ENCODE peak calls at places on chromosomes 13 and 19, in nine cellular contexts. Q is lung, Z is PC-3, P is Karpas-422, V is stomach, R is esophagus squamous epithelium, K is colonic mucosa, F is HAP-1, I is spleen. E is an unnamed sample. For H3K4me1, the result is how much of the 10 kb centered on the place peaks cover.

GRCh38 chr13:45207319-45207718 is 6.5 kb upstream of the KCTD4 start:
- DNase-seq in I (no peak), Q (no peak), K (no peak), Z (no peak), R (no peak), P (no peak), V (no peak), F (no peak), E (no peak)

GRCh38 chr19:39351537-39352037 is 9.4 kb downstream of the SAMD4B start:
- DNase-seq in K (no peak), F (no peak), Z (no peak), V (no peak), Q (no peak), I (no peak), R (no peak), P (peak), E (no peak)

GRCh38 chr13:28533441-28534166 is 38.7 kb upstream of the FLT1 start:
- DNase-seq in Q (no peak), F (no peak), R (no peak), K (no peak), V (no peak), I (no peak), Z (no peak), P (no peak), E (no peak)

GRCh38 chr19:4583961-4584669 is 24.6 kb upstream of the SEMA6B start:
- DNase-seq in K (peak), Z (peak), R (no peak), V (no peak), I (peak), F (no peak), Q (no peak), P (no peak), E (no peak)

GRCh38 chr13:66665991-66666390 is 564.1 kb downstream of the PCDH9 start:
- DNase-seq in R (no peak), Z (peak), Q (no peak), P (no peak), V (no peak), K (no peak), F (no peak), I (no peak), E (no peak)

GRCh38 chr13:31310781-31311180 is 111.0 kb downstream of the B3GLCT start:
- DNase-seq in P (no peak), Q (no peak), Z (no peak), I (no peak), F (no peak), K (no peak), V (no peak), R (no peak), E (no peak)

GRCh38 chr13:91318886-91319285 is 28.6 kb upstream of the MIR17HG start:
- DNase-seq in P (no peak), K (no peak), V (no peak), R (no peak), Q (no peak), F (no peak), I (no peak), Z (no peak), E (no peak)

GRCh38 chr13:58953638-58954037 is 1210.1 kb downstream of the DIAPH3 start:
- DNase-seq in Z (no peak), R (no peak), F (no peak), Q (no peak), I (no peak), P (peak), V (no peak), K (no peak), E (no peak)

GRCh38 chr13:111210488-111210887 is 95.4 kb downstream of the ARHGEF7 start:
- DNase-seq in K (no peak), P (no peak), Q (peak), V (no peak), I (no peak), R (no peak), Z (peak), F (no peak), E (no peak)

GRCh38 chr19:29645911-29646310 is 19.4 kb upstream of the PLEKHF1 start:
- DNase-seq in F (no peak), Q (no peak), P (no peak), Z (peak), I (peak), K (no peak), R (no peak), V (peak), E (no peak)

GRCh38 chr13:18948012-18948663 is 233.5 kb downstream of the TUBA3C start:
- DNase-seq in Z (no peak), F (no peak), K (no peak), P (no peak), V (no peak), Q (no peak), I (peak), R (no peak), E (no peak)

GRCh38 chr19:33621811-33622504 is at the start of gene CHST8:
- DNase-seq in P (no peak), R (no peak), F (peak), Q (no peak), Z (no peak), V (peak), I (no peak), K (peak), E (no peak)

GRCh38 chr19:3336680-3337523 is 29.5 kb upstream of the NFIC start:
- DNase-seq in P (no peak), V (peak), Q (peak), Z (no peak), R (no peak), F (no peak), I (no peak), K (peak), E (no peak)

GRCh38 chr19:3343619-3344502 is 22.5 kb upstream of the NFIC start:
- DNase-seq in Z (peak), V (peak), F (peak), I (peak), K (peak), Q (peak), R (no peak), P (peak), E (no peak)

GRCh38 chr19:3338541-3339181 is 27.7 kb upstream of the NFIC start:
- DNase-seq in V (peak), K (peak), I (peak), Z (no peak), R (no peak), P (no peak), F (no peak), Q (peak), E (peak)

GRCh38 chr19:3342246-3342645 is 24.1 kb upstream of the NFIC start:
- DNase-seq in K (no peak), Z (no peak), R (no peak), F (no peak), I (no peak), V (no peak), P (no peak), Q (no peak), E (no peak)

GRCh38 chr19:3340340-3340739 is 26.0 kb upstream of the NFIC start:
- DNase-seq in V (no peak), I (no peak), Q (no peak), Z (no peak), F (no peak), R (no peak), P (no peak), K (no peak), E (no peak)
- H3K4me1 ChIP-seq in V (half or more), I (half or more), Q (under half), Z (under half), F (under half), R (half or more), P (under half), K (under half), E (under half)

GRCh38 chr13:40187836-40188591 is 478.4 kb downstream of the FOXO1 start:
- DNase-seq in K (no peak), F (no peak), V (no peak), Z (no peak), Q (no peak), I (peak), P (no peak), R (no peak), E (peak)
- H3K4me1 ChIP-seq in K (under half), F (under half), V (under half), Z (under half), Q (under half), I (half or more), P (under half), R (half or more), E (half or more)

DNA sequence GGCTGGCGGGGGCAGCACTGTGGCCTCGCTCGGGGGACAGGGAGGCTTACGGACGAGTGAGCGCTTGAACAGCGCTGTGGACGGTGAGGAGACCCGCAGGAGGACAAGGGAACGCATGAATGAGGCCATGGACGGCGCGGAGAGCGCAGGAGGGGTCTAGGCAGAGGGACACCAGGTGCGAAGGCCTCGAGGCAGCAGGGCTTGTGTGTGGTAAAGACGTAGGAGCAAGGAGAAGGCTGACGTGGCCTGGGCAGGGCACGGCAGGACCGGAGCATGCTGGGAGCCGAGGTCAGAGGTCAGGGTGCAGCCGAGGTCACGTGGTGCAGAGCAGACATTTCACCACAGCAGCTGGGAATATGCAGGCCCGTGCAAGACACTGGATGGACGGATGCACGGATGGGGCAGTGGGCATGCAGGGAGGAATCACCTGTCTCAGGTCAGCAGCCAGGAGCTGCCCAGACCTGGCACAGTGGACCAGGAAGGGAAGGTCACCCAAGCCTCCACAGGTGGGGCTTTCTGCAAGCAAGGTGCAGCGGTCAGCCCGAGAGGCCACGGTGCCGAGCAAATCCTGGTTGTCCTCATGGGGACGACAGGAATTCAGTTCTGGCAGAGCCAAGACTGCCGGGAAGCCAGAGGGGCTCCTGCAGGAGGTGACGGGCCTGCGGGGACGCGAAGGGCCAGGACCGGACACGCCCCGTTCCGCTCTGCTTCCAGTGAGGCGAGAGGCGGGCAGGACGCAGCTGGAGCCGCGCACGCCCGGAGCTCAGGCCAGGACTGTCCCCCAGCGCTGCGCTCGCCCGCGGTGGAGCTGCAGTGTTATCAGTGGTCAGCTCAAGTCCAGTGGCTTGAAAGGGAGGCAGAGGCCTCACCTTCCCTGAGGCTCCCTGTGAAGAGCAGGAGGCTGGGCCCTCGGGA is 72.2 kb downstream of the RASA3 start:
- DNase-seq in Q (no peak), K (no peak), V (no peak), I (no peak), Z (no peak), F (no peak), P (no peak), R (no peak), E (no peak)
- H3K4me1 ChIP-seq in Q (under half), K (under half), V (half or more), I (half or more), Z (under half), F (under half), P (under half), R (half or more), E (under half)

GRCh38 chr13:98479496-98480003 is 97.4 kb downstream of the STK24 start:
- DNase-seq in K (no peak), Q (no peak), V (no peak), R (no peak), Z (no peak), I (no peak), P (no peak), F (no peak), E (no peak)

GRCh38 chr13:98478134-98479129 is 98.5 kb downstream of the STK24 start:
- DNase-seq in F (no peak), P (no peak), Q (no peak), V (no peak), I (no peak), Z (peak), K (no peak), R (no peak), E (peak)

GRCh38 chr13:98481511-98481951 is 95.4 kb downstream of the STK24 start:
- DNase-seq in Q (no peak), F (no peak), I (no peak), R (no peak), Z (no peak), P (no peak), K (no peak), V (no peak), E (no peak)

GRCh38 chr13:98482476-98483444 is 94.1 kb downstream of the STK24 start:
- DNase-seq in K (peak), I (no peak), R (no peak), Z (no peak), P (no peak), V (peak), F (no peak), Q (peak), E (no peak)

DNA sequence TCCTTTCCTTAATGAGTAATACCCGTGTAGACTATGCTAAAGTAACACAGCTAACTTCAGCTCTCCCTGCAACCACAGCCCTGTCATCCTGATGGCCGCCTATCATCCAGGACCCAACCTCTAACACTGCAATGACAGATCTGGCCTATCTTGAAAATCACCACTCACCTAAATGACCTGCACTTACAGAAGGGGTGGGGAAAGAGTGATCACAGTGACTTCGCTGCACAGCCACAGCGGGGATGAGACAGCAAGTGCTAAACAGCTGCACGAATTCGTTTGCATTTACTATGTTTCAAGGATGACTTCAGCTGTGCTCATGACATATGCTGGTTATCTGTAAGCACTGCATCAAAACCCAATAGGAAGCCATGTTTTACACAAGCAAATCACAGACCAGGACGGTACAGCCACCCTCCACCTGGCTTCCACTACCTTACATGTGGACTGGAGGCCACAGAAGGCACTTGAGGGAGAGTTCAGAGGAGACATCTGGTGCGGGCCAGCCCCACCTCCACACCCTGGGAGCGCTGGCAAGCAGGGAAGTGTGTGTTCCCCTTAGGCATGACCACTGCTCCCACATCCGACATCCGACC is 95.9 kb downstream of the STK24 start:
- DNase-seq in I (no peak), P (no peak), F (no peak), K (no peak), Z (no peak), V (no peak), R (no peak), Q (no peak), E (no peak)
- H3K4me1 ChIP-seq in I (half or more), P (under half), F (under half), K (under half), Z (half or more), V (half or more), R (half or more), Q (under half), E (half or more)

DNA sequence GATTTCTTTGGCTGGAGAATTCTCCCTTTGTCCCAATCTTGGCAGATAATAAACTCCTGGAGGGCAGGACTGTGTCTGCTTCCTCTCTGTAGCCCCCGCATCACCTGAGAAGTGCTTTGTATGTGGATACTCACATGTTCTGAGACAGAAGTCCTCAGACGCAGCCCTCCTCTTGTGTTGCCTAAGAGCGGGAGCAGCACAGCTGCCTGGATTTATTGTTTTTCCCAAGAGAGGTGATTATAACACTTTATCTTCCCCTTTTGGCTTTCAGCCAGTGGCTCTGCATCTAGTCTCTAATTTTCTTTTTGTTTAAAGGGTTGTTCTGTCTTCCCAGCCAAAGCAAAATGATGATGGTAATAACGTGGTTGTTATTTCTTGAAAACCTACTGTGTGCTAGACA is 36.1 kb downstream of the OLFM4 start:
- DNase-seq in P (no peak), Q (no peak), I (no peak), F (no peak), V (no peak), K (no peak), R (no peak), Z (no peak), E (no peak)
- H3K4me1 ChIP-seq in P (under half), Q (under half), I (under half), F (under half), V (under half), K (under half), R (under half), Z (under half), E (under half)

GRCh38 chr13:39493966-39494365 is 109.0 kb downstream of the LHFPL6 start:
- DNase-seq in K (no peak), I (no peak), V (no peak), Z (no peak), Q (no peak), F (no peak), P (no peak), R (no peak), E (no peak)

GRCh38 chr13:39484506-39485313 is 118.3 kb downstream of the LHFPL6 start:
- DNase-seq in P (no peak), I (no peak), Z (peak), R (no peak), Q (no peak), K (no peak), F (no peak), V (no peak), E (no peak)

GRCh38 chr13:39485314-39485700 is 117.7 kb downstream of the LHFPL6 start:
- DNase-seq in P (no peak), F (no peak), I (no peak), V (no peak), K (no peak), R (no peak), Q (no peak), Z (no peak), E (no peak)

GRCh38 chr13:39490136-39490535 is 112.9 kb downstream of the LHFPL6 start:
- DNase-seq in Q (no peak), P (no peak), F (peak), R (no peak), I (no peak), K (no peak), Z (no peak), V (no peak), E (no peak)
- H3K4me1 ChIP-seq in Q (under half), P (under half), F (half or more), R (under half), I (under half), K (under half), Z (under half), V (under half), E (under half)

GRCh38 chr19:41555752-41556151 is 20.2 kb upstream of the CEACAM21 start:
- DNase-seq in R (no peak), F (no peak), I (no peak), K (no peak), P (no peak), Q (no peak), V (no peak), Z (no peak), E (no peak)
- H3K4me1 ChIP-seq in R (under half), F (under half), I (half or more), K (under half), P (under half), Q (under half), V (under half), Z (under half), E (half or more)

DNA sequence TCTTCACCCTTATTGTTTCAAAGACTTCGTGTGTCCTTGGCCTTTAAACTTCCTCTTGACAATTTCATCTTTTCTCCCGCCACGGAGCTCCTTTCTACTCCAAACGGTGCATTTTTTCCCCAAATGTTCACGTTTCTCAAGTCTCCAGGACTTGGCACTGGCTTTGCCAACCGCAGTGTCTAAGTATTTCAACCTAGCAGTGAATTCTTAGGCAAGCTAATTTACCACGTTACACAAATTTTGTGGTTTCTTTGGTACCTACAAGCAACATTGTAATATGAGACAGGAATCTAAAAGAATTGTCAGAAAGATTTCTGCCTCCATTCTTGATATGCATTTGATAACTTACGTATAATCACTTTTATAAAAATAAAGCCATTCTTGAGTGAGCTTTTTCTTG is 10.8 kb downstream of the ZIC2 start:
- DNase-seq in R (no peak), V (no peak), K (no peak), I (no peak), F (no peak), Z (no peak), P (no peak), Q (no peak), E (no peak)
- H3K4me1 ChIP-seq in R (half or more), V (under half), K (under half), I (under half), F (under half), Z (under half), P (under half), Q (under half), E (under half)

GRCh38 chr13:86080340-86080995 is 281.2 kb upstream of the SLITRK6 start:
- DNase-seq in R (no peak), V (no peak), F (no peak), K (no peak), Z (peak), I (no peak), P (no peak), Q (no peak), E (no peak)

GRCh38 chr13:86085890-86086289 is 286.7 kb upstream of the SLITRK6 start:
- DNase-seq in F (no peak), Z (peak), P (peak), V (no peak), K (no peak), R (no peak), Q (no peak), I (no peak), E (no peak)

GRCh38 chr13:86087241-86087640 is 288.0 kb upstream of the SLITRK6 start:
- DNase-seq in I (no peak), Z (peak), P (no peak), R (no peak), K (no peak), V (no peak), Q (no peak), F (no peak), E (no peak)

GRCh38 chr13:86082116-86082515 is 282.9 kb upstream of the SLITRK6 start:
- DNase-seq in P (no peak), R (no peak), Q (no peak), K (no peak), F (no peak), I (no peak), V (no peak), Z (peak), E (no peak)
- H3K4me1 ChIP-seq in P (under half), R (under half), Q (under half), K (under half), F (under half), I (under half), V (under half), Z (under half), E (under half)

DNA sequence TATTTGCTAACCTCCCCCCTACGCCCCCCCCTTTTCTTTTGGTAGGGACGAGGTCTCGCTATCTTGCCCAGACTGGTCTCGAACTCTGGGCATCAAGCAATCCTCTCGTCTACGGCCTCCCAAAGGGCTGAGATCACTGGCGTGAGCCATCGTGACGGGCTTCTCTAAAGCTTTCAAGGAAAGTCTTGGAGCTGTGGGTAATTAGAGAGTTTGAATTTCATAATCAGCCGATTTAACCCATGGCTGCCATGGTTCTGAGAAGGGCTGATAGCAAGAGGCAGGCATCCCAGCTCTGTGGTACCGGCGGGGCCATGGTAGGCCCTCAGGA is 679 bp upstream of the ABHD8 start:
- DNase-seq in I (peak), R (no peak), K (no peak), F (no peak), P (no peak), Q (peak), V (no peak), Z (no peak), E (no peak)
- H3K4me1 ChIP-seq in I (half or more), R (half or more), K (under half), F (under half), P (under half), Q (under half), V (half or more), Z (under half), E (under half)

E was measured in CD8-positive, alpha-beta memory T cell.